ENCODE peak calls at places on chromosomes 11 and 22, in eight cellular contexts. F, Q, V, G, B, U, R and W are unnamed samples.

GRCh38 chr11:76783901-76784813 is 1.0 kb downstream of the TSKU start:
- DNase-seq in B (peak; percentile 71), F (no peak), U (no peak), Q (no peak), R (peak; percentile 75), G (peak; percentile 35), V (no peak), W (no peak)

GRCh38 chr11:8531312-8531711 is 62.7 kb downstream of the STK33 start:
- DNase-seq in G (no peak), V (no peak), R (peak; percentile 70), U (no peak), Q (no peak), B (peak; percentile 30), F (peak; percentile 85), W (no peak)

GRCh38 chr11:109432105-109432504 is 10.1 kb downstream of the C11orf87 start:
- DNase-seq in G (no peak), B (no peak), F (no peak), V (no peak), U (no peak), R (no peak), Q (no peak), W (no peak)

GRCh38 chr11:92627615-92628201 is 341.7 kb upstream of the MTNR1B start:
- DNase-seq in G (no peak), Q (peak; percentile 30), V (no peak), F (no peak), U (no peak), B (no peak), R (no peak), W (no peak)

GRCh38 chr11:40986320-40986719 is 473.1 kb downstream of the LRRC4C start:
- DNase-seq in Q (no peak), B (no peak), V (no peak), U (no peak), F (peak; percentile 49), G (no peak), R (no peak), W (no peak)

GRCh38 chr11:87180743-87181142 is 143.0 kb downstream of the TMEM135 start:
- DNase-seq in Q (no peak), B (no peak), R (no peak), G (no peak), U (no peak), F (no peak), V (no peak), W (no peak)

GRCh38 chr11:106585061-106585460 is 433.2 kb downstream of the GUCY1A2 start:
- DNase-seq in F (no peak), Q (no peak), R (no peak), G (no peak), U (no peak), B (no peak), V (no peak), W (no peak)

GRCh38 chr22:24326266-24326665 is 55.6 kb downstream of the SPECC1L start:
- DNase-seq in U (no peak), B (no peak), Q (no peak), R (no peak), G (no peak), V (no peak), F (no peak), W (no peak)

GRCh38 chr11:57556041-57556440 is 11.4 kb downstream of the UBE2L6 start:
- DNase-seq in V (no peak), R (no peak), G (no peak), F (no peak), U (no peak), Q (no peak), B (no peak), W (no peak)

GRCh38 chr11:47271961-47272661 is 2.2 kb downstream of the MADD start:
- DNase-seq in V (no peak), U (no peak), R (no peak), Q (no peak), F (peak; percentile 84), G (no peak), B (no peak), W (no peak)

GRCh38 chr11:77081976-77082836 is 15.4 kb downstream of the CAPN5 start:
- DNase-seq in F (no peak), R (peak; percentile 52), U (no peak), G (no peak), V (peak; percentile 39), Q (no peak), B (no peak), W (no peak)

GRCh38 chr11:129894281-129895125 is 875 bp downstream of the NFRKB start:
- DNase-seq in G (no peak), U (no peak), F (no peak), Q (no peak), V (no peak), B (no peak), R (no peak), W (no peak)

GRCh38 chr11:27973851-27974536 is 134.0 kb downstream of the KIF18A start:
- DNase-seq in B (no peak), U (no peak), V (no peak), F (no peak), G (no peak), R (no peak), Q (no peak), W (no peak)

GRCh38 chr11:8699903-8700302 is 17.3 kb downstream of the RPL27A start:
- DNase-seq in R (no peak), Q (no peak), B (no peak), F (no peak), V (no peak), G (no peak), U (no peak), W (no peak)

GRCh38 chr11:64266339-64266738 is 15.0 kb downstream of the PLCB3 start:
- DNase-seq in F (no peak), R (no peak), B (no peak), Q (no peak), V (no peak), G (no peak), U (no peak), W (no peak)

GRCh38 chr11:68543594-68543993 is 83.0 kb downstream of the PPP6R3 start:
- DNase-seq in B (no peak), G (no peak), U (no peak), R (no peak), F (no peak), Q (no peak), V (no peak), W (no peak)

GRCh38 chr22:25352294-25352680 is 132.8 kb downstream of the CRYBB2 start:
- DNase-seq in Q (no peak), V (no peak), R (peak; percentile 26), F (no peak), U (no peak), B (no peak), G (no peak), W (no peak)

GRCh38 chr11:44565746-44566558 is 489 bp downstream of the CD82 start:
- DNase-seq in V (peak; percentile 53), Q (no peak), U (no peak), R (no peak), G (no peak), F (no peak), B (no peak), W (no peak)

GRCh38 chr22:48451891-48452290 is 1375.8 kb downstream of the BRD1 start:
- DNase-seq in Q (no peak), V (peak; percentile 22), R (no peak), B (no peak), F (no peak), G (no peak), U (no peak), W (no peak)

GRCh38 chr11:16148301-16148787 is 208.0 kb downstream of the SOX6 start:
- DNase-seq in U (no peak), B (peak; percentile 22), F (no peak), R (no peak), V (no peak), G (no peak), Q (no peak), W (no peak)

GRCh38 chr22:46352691-46353386 is 17.3 kb downstream of the TRMU start:
- DNase-seq in F (no peak), B (peak; percentile 53), Q (no peak), R (peak; percentile 74), V (peak; percentile 70), G (no peak), U (no peak), W (no peak)

GRCh38 chr11:83292709-83293435 is 6.7 kb upstream of the CCDC90B start:
- DNase-seq in F (peak; percentile 73), B (no peak), R (no peak), V (no peak), Q (peak; percentile 55), U (no peak), G (peak; percentile 15), W (no peak)

GRCh38 chr11:114606003-114606801 is 10.6 kb upstream of the NXPE4 start:
- DNase-seq in F (no peak), Q (no peak), R (no peak), U (no peak), B (no peak), G (no peak), V (no peak), W (no peak)

GRCh38 chr11:118640332-118641154 is 33.1 kb downstream of the PHLDB1 start:
- DNase-seq in G (no peak), R (no peak), B (no peak), V (no peak), Q (no peak), F (no peak), U (no peak), W (no peak)

GRCh38 chr11:112304914-112305313 is 44.3 kb upstream of the PLET1 start:
- DNase-seq in Q (no peak), U (no peak), R (no peak), V (no peak), G (no peak), F (no peak), B (no peak), W (no peak)

GRCh38 chr11:96097844-96098421 is 174.0 kb upstream of the MTMR2 start:
- DNase-seq in B (no peak), G (no peak), Q (no peak), V (no peak), R (no peak), F (no peak), U (no peak), W (no peak)